ENCODE peak calls at places on chromosome 21, in seven cellular contexts. One of them, this sample, is unnamed.

GRCh38 chr21:21188513-21189188 is 190.4 kb downstream of the NCAM2 start:
- DNase-seq in lung: no peak
- DNase-seq in CD4-positive, alpha-beta memory T cell: no peak
- DNase-seq in GM12878: no peak
- DNase-seq in colonic mucosa: no peak
- DNase-seq in ovary: no peak
- DNase-seq in foreskin fibroblast: no peak
- DNase-seq in this sample: no peak

GRCh38 chr21:31586118-31586517 is 73.4 kb upstream of the SOD1 start:
- DNase-seq in lung: no peak
- DNase-seq in CD4-positive, alpha-beta memory T cell: no peak
- DNase-seq in GM12878: no peak
- DNase-seq in colonic mucosa: no peak
- DNase-seq in ovary: no peak
- DNase-seq in foreskin fibroblast: no peak
- DNase-seq in this sample: no peak

GRCh38 chr21:36909901-36910561 is 56.4 kb downstream of the HLCS start:
- DNase-seq in lung: no peak
- DNase-seq in CD4-positive, alpha-beta memory T cell: no peak
- DNase-seq in GM12878: no peak
- DNase-seq in colonic mucosa: no peak
- DNase-seq in ovary: no peak
- DNase-seq in foreskin fibroblast: peak; percentile 93
- DNase-seq in this sample: peak; percentile 99

GRCh38 chr21:14545906-14546480 is at the start of gene SAMSN1:
- DNase-seq in lung: no peak
- DNase-seq in CD4-positive, alpha-beta memory T cell: peak; percentile 79
- DNase-seq in GM12878: peak; percentile 78
- DNase-seq in colonic mucosa: no peak
- DNase-seq in ovary: no peak
- DNase-seq in foreskin fibroblast: no peak
- DNase-seq in this sample: peak; percentile 8

GRCh38 chr21:10425856-10426255 is 95.5 kb upstream of the TPTE start:
- DNase-seq in lung: no peak
- DNase-seq in CD4-positive, alpha-beta memory T cell: no peak
- DNase-seq in GM12878: no peak
- DNase-seq in colonic mucosa: no peak
- DNase-seq in ovary: no peak
- DNase-seq in foreskin fibroblast: no peak
- DNase-seq in this sample: no peak

GRCh38 chr21:27647921-27648320 is 681.0 kb upstream of the ADAMTS5 start:
- DNase-seq in lung: no peak
- DNase-seq in CD4-positive, alpha-beta memory T cell: no peak
- DNase-seq in GM12878: no peak
- DNase-seq in colonic mucosa: no peak
- DNase-seq in ovary: no peak
- DNase-seq in foreskin fibroblast: peak; percentile 47
- DNase-seq in this sample: peak; percentile 35

GRCh38 chr21:27058673-27059365 is 91.9 kb upstream of the ADAMTS5 start:
- DNase-seq in lung: no peak
- DNase-seq in CD4-positive, alpha-beta memory T cell: no peak
- DNase-seq in GM12878: no peak
- DNase-seq in colonic mucosa: no peak
- DNase-seq in ovary: no peak
- DNase-seq in foreskin fibroblast: no peak
- DNase-seq in this sample: no peak

GRCh38 chr21:38389891-38390290 is 108.4 kb downstream of the ERG start:
- DNase-seq in lung: no peak
- DNase-seq in CD4-positive, alpha-beta memory T cell: no peak
- DNase-seq in GM12878: no peak
- DNase-seq in colonic mucosa: no peak
- DNase-seq in ovary: no peak
- DNase-seq in foreskin fibroblast: no peak
- DNase-seq in this sample: no peak

GRCh38 chr21:26732442-26733221 is 112.6 kb downstream of the ADAMTS1 start:
- DNase-seq in lung: peak; percentile 55
- DNase-seq in CD4-positive, alpha-beta memory T cell: no peak
- DNase-seq in GM12878: no peak
- DNase-seq in colonic mucosa: peak; percentile 36
- DNase-seq in ovary: peak; percentile 54
- DNase-seq in foreskin fibroblast: peak; percentile 76
- DNase-seq in this sample: peak; percentile 38

GRCh38 chr21:39463308-39463707 is 11.5 kb downstream of the SH3BGR start:
- DNase-seq in lung: no peak
- DNase-seq in CD4-positive, alpha-beta memory T cell: no peak
- DNase-seq in GM12878: no peak
- DNase-seq in colonic mucosa: no peak
- DNase-seq in ovary: no peak
- DNase-seq in foreskin fibroblast: no peak
- DNase-seq in this sample: no peak

GRCh38 chr21:15042531-15042930 is 22.3 kb downstream of the NRIP1 start:
- DNase-seq in lung: no peak
- DNase-seq in CD4-positive, alpha-beta memory T cell: no peak
- DNase-seq in GM12878: no peak
- DNase-seq in colonic mucosa: no peak
- DNase-seq in ovary: no peak
- DNase-seq in foreskin fibroblast: no peak
- DNase-seq in this sample: no peak

DNA sequence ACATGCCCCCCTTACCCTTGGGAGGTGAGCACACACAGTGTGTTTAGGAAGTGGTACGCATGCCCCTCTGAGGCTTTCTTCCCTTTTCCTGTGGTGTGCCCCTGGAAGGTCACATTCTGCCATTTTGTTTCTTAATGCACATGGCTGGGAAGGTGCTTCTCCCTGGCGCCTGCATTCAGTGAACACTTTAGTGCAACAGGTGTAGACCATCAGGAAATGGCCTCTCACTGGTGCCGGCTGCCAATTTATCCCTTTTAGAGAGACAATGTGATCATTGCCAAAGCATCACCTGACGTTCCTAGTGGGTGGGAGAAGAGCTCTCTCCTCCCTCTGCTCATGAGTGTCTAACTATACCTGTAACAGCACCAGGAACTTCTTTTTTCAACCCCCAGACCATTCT is 51.8 kb upstream of the PDE9A start:
- DNase-seq in lung: no peak
- DNase-seq in CD4-positive, alpha-beta memory T cell: no peak
- DNase-seq in GM12878: no peak
- DNase-seq in colonic mucosa: no peak
- DNase-seq in ovary: no peak
- DNase-seq in foreskin fibroblast: no peak
- DNase-seq in this sample: no peak
- H3K4me3 ChIP-seq in lung: no peak overlapping the region
- H3K4me3 ChIP-seq in CD4-positive, alpha-beta memory T cell: no peak overlapping the region
- H3K4me3 ChIP-seq in GM12878: no peak overlapping the region
- H3K4me3 ChIP-seq in colonic mucosa: no peak overlapping the region
- H3K4me3 ChIP-seq in ovary: no peak overlapping the region
- H3K4me3 ChIP-seq in foreskin fibroblast: no peak overlapping the region
- H3K4me3 ChIP-seq in this sample: no peak overlapping the region

DNA sequence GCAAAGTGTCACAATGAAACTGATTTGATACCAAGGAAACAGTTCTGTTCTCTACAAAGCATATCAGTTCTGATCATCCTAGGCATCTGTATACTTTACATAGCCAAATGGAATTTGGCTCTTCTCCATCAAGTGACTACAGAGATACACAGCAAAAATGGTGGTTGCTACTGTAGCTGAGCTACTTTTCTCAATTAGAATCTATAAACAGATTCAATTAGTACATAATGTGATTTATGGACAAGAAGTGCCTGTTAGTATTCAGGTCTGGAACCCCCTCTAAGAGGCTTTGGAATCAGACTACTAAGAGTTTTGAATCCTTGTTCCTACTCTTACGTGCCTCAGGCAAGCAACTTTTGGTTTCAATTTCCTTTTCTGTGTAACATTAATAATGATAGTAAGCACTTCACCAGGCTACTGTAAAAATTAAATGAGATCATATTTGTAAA is 25.5 kb downstream of the C21orf91 start:
- DNase-seq in lung: no peak
- DNase-seq in CD4-positive, alpha-beta memory T cell: peak; percentile 60
- DNase-seq in GM12878: no peak
- DNase-seq in colonic mucosa: no peak
- DNase-seq in ovary: no peak
- DNase-seq in foreskin fibroblast: peak; percentile 48
- DNase-seq in this sample: no peak
- H3K4me3 ChIP-seq in lung: no peak overlapping the region
- H3K4me3 ChIP-seq in CD4-positive, alpha-beta memory T cell: peak overlapping the region; percentile 20
- H3K4me3 ChIP-seq in GM12878: peak overlapping the region; percentile 4
- H3K4me3 ChIP-seq in colonic mucosa: no peak overlapping the region
- H3K4me3 ChIP-seq in ovary: no peak overlapping the region
- H3K4me3 ChIP-seq in foreskin fibroblast: peak overlapping the region; percentile 41
- H3K4me3 ChIP-seq in this sample: no peak overlapping the region

DNA sequence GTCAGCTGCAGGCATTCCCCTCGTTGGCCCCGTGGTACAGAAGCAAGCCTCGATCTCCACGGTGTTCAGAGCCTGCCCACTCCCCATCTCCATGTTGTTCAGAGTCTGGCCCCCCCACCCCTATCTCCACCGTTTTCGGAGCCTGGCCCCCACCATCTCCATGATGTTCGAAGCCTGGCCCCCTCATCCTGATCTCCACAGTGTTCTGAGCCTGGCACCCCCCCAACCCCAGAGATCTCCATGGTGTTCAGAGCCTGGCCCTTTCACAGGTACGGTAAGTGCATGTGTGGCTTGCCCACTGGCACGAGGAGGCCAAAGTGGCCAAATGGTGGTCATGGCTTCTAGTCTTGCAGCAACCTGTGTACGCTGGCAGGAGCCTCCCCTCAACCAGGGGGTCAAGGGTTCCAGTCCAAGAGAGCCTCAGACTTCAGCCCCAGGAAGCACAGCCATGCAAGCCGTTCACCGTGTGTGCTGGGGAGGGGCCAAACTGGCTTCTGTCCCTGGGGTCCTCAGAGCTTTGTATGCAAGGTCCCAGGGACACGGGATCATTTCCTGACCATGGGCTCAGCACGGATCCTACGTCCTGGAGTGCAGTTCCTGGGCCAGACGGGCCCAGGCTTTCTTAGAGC is 13.3 kb upstream of the PCBP3 start:
- DNase-seq in lung: no peak
- DNase-seq in CD4-positive, alpha-beta memory T cell: no peak
- DNase-seq in GM12878: no peak
- DNase-seq in colonic mucosa: peak; percentile 13
- DNase-seq in ovary: no peak
- DNase-seq in foreskin fibroblast: no peak
- DNase-seq in this sample: no peak
- H3K4me3 ChIP-seq in lung: no peak overlapping the region
- H3K4me3 ChIP-seq in CD4-positive, alpha-beta memory T cell: no peak overlapping the region
- H3K4me3 ChIP-seq in GM12878: no peak overlapping the region
- H3K4me3 ChIP-seq in colonic mucosa: no peak overlapping the region
- H3K4me3 ChIP-seq in ovary: no peak overlapping the region
- H3K4me3 ChIP-seq in foreskin fibroblast: no peak overlapping the region
- H3K4me3 ChIP-seq in this sample: no peak overlapping the region

DNA sequence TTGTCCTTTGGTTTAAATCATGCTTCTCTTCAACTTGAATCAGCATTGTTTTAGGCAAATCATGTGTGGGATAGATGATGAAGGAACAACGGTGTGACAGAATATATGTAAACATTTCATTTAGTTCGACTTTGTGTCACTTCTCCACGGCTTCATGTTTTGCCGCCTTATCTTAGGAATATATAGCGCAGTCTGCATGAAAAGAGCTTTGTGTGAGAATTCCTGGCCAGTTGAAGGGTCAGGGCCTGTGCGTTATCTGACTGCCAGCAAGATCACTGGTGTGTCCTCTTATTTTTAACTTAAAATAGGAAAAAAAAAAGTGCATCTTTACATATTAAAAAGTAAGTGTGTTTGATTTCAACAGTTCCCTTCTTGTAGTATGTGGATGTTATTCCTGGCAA is 465.1 kb downstream of the USP25 start:
- DNase-seq in lung: no peak
- DNase-seq in CD4-positive, alpha-beta memory T cell: no peak
- DNase-seq in GM12878: no peak
- DNase-seq in colonic mucosa: no peak
- DNase-seq in ovary: no peak
- DNase-seq in foreskin fibroblast: peak; percentile 65
- DNase-seq in this sample: peak; percentile 32
- H3K4me3 ChIP-seq in lung: no peak overlapping the region
- H3K4me3 ChIP-seq in CD4-positive, alpha-beta memory T cell: no peak overlapping the region
- H3K4me3 ChIP-seq in GM12878: peak overlapping the region; percentile 41
- H3K4me3 ChIP-seq in colonic mucosa: no peak overlapping the region
- H3K4me3 ChIP-seq in ovary: peak overlapping the region; percentile 46
- H3K4me3 ChIP-seq in foreskin fibroblast: peak overlapping the region; percentile 78
- H3K4me3 ChIP-seq in this sample: peak overlapping the region; percentile 51

GRCh38 chr21:43618940-43619339 is 40.3 kb downstream of the HSF2BP start:
- DNase-seq in lung: no peak
- DNase-seq in CD4-positive, alpha-beta memory T cell: no peak
- DNase-seq in GM12878: no peak
- DNase-seq in colonic mucosa: peak; percentile 72
- DNase-seq in ovary: no peak
- DNase-seq in foreskin fibroblast: no peak
- DNase-seq in this sample: peak; percentile 63

GRCh38 chr21:43623588-43623987 is 35.7 kb downstream of the HSF2BP start:
- DNase-seq in lung: no peak
- DNase-seq in CD4-positive, alpha-beta memory T cell: no peak
- DNase-seq in GM12878: no peak
- DNase-seq in colonic mucosa: no peak
- DNase-seq in ovary: no peak
- DNase-seq in foreskin fibroblast: no peak
- DNase-seq in this sample: no peak

GRCh38 chr21:43619856-43620255 is 39.4 kb downstream of the HSF2BP start:
- DNase-seq in lung: no peak
- DNase-seq in CD4-positive, alpha-beta memory T cell: no peak
- DNase-seq in GM12878: no peak
- DNase-seq in colonic mucosa: no peak
- DNase-seq in ovary: no peak
- DNase-seq in foreskin fibroblast: peak; percentile 18
- DNase-seq in this sample: no peak

GRCh38 chr21:43622796-43623195 is 36.5 kb downstream of the HSF2BP start:
- DNase-seq in lung: no peak
- DNase-seq in CD4-positive, alpha-beta memory T cell: no peak
- DNase-seq in GM12878: no peak
- DNase-seq in colonic mucosa: no peak
- DNase-seq in ovary: no peak
- DNase-seq in foreskin fibroblast: no peak
- DNase-seq in this sample: peak; percentile 93

DNA sequence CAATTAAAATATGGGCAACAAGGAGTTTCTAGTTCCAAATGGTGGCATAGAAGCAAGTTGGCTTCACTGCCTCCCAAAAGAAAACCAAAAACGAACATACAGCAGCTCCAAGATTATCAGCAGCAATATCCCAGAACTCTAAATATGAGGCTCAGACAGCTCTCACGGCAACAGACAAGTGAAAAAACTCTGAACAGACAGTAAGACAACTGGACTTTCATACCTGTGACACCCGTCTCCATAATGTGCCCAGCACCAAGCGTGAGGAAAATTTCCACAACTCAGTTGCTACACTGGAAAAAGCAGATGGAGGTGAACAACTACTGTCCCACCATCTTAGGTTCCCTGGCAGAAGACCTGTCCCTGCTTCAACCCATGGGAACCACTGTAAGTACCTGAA is 39.9 kb downstream of the HSF2BP start:
- DNase-seq in lung: no peak
- DNase-seq in CD4-positive, alpha-beta memory T cell: no peak
- DNase-seq in GM12878: no peak
- DNase-seq in colonic mucosa: peak; percentile 43
- DNase-seq in ovary: no peak
- DNase-seq in foreskin fibroblast: no peak
- DNase-seq in this sample: no peak
- H3K4me3 ChIP-seq in lung: no peak overlapping the region
- H3K4me3 ChIP-seq in CD4-positive, alpha-beta memory T cell: no peak overlapping the region
- H3K4me3 ChIP-seq in GM12878: no peak overlapping the region
- H3K4me3 ChIP-seq in colonic mucosa: no peak overlapping the region
- H3K4me3 ChIP-seq in ovary: no peak overlapping the region
- H3K4me3 ChIP-seq in foreskin fibroblast: no peak overlapping the region
- H3K4me3 ChIP-seq in this sample: no peak overlapping the region

GRCh38 chr21:17440955-17441354 is 71.9 kb upstream of the CXADR start:
- DNase-seq in lung: no peak
- DNase-seq in CD4-positive, alpha-beta memory T cell: no peak
- DNase-seq in GM12878: no peak
- DNase-seq in colonic mucosa: no peak
- DNase-seq in ovary: no peak
- DNase-seq in foreskin fibroblast: no peak
- DNase-seq in this sample: no peak
- H3K4me3 ChIP-seq in lung: no peak overlapping the region
- H3K4me3 ChIP-seq in CD4-positive, alpha-beta memory T cell: no peak overlapping the region
- H3K4me3 ChIP-seq in GM12878: no peak overlapping the region
- H3K4me3 ChIP-seq in colonic mucosa: no peak overlapping the region
- H3K4me3 ChIP-seq in ovary: no peak overlapping the region
- H3K4me3 ChIP-seq in foreskin fibroblast: no peak overlapping the region
- H3K4me3 ChIP-seq in this sample: no peak overlapping the region